ENCODE peak calls at places on chromosomes 13 and 19, in eight cellular contexts. B is PC-9, V is GM12865, E is mucosa of descending colon, I is hypothalamus, W is HFFc6, Y is tibial artery, A is astrocyte of the hippocampus. S is an unnamed sample.

GRCh38 chr13:97226788-97227627 is 4.9 kb downstream of the MBNL2 start:
- DNase-seq in B (no peak), V (peak; percentile 63), E (peak; percentile 49), I (no peak), W (no peak), Y (no peak), A (peak; percentile 45), S (no peak)

GRCh38 chr13:99039718-99040280 is 61.9 kb upstream of the DOCK9 start:
- DNase-seq in B (no peak), V (no peak), E (no peak), I (no peak), W (no peak), Y (no peak), A (no peak), S (no peak)

GRCh38 chr19:35959040-35959967 is 23.1 kb downstream of the LRFN3 start:
- DNase-seq in B (no peak), V (no peak), E (peak; percentile 82), I (peak; percentile 8), W (no peak), Y (no peak), A (peak; percentile 26), S (no peak)

GRCh38 chr19:45133661-45134060 is 27.1 kb downstream of the NKPD1 start:
- DNase-seq in B (no peak), V (no peak), E (no peak), I (no peak), W (no peak), Y (no peak), A (no peak), S (no peak)

GRCh38 chr19:6963937-6964336 is 57.3 kb downstream of the MBD3L2B start:
- DNase-seq in B (no peak), V (peak; percentile 21), E (no peak), I (no peak), W (no peak), Y (no peak), A (no peak), S (peak; percentile 7)

GRCh38 chr19:50974702-50975555 is 5.5 kb upstream of the KLK6 start:
- DNase-seq in B (no peak), V (no peak), E (no peak), I (no peak), W (no peak), Y (no peak), A (no peak), S (no peak)

GRCh38 chr13:110883539-110883938 is 31.3 kb downstream of the ANKRD10 start:
- DNase-seq in B (no peak), V (no peak), E (no peak), I (no peak), W (no peak), Y (no peak), A (no peak), S (no peak)

GRCh38 chr13:104436555-104436954 is 1370.3 kb upstream of the SLC10A2 start:
- DNase-seq in B (no peak), V (no peak), E (no peak), I (no peak), W (no peak), Y (no peak), A (no peak), S (no peak)

GRCh38 chr19:50357178-50358100 is 8.0 kb downstream of the NAPSA start:
- DNase-seq in B (peak; percentile 64), V (peak; percentile 93), E (peak; percentile 90), I (peak; percentile 77), W (peak; percentile 42), Y (peak; percentile 72), A (peak; percentile 76), S (no peak)

GRCh38 chr13:32426981-32427851 is 714 bp downstream of the N4BP2L1 start:
- DNase-seq in B (peak; percentile 9), V (peak; percentile 76), E (peak; percentile 72), I (peak; percentile 72), W (no peak), Y (peak; percentile 61), A (peak; percentile 59), S (no peak)

GRCh38 chr19:47107201-47107952 is 6.2 kb downstream of the ZC3H4 start:
- DNase-seq in B (peak; percentile 57), V (no peak), E (no peak), I (no peak), W (no peak), Y (no peak), A (peak; percentile 31), S (no peak)

GRCh38 chr19:34051255-34051654 is 121.0 kb upstream of the LSM14A start:
- DNase-seq in B (no peak), V (no peak), E (no peak), I (no peak), W (no peak), Y (no peak), A (no peak), S (no peak)

GRCh38 chr13:33789757-33790156 is 28.2 kb upstream of the RFC3 start:
- DNase-seq in B (no peak), V (no peak), E (no peak), I (no peak), W (no peak), Y (no peak), A (no peak), S (no peak)